ENCODE peak calls at places on chromosomes 11 and 22, in four cellular contexts. L is HepG2, O is H1, J is transverse colon. N is an unnamed sample.

GRCh38 chr22:30860176-30861105 is 108.1 kb downstream of the MORC2 start:
- DNase-seq in J (no peak), O (peak; percentile 37), L (no peak), N (peak; percentile 83)

GRCh38 chr11:44138286-44138685 is 42.8 kb downstream of the EXT2 start:
- DNase-seq in J (no peak), L (no peak), O (no peak), N (no peak)

GRCh38 chr11:43393765-43394355 is 35.1 kb downstream of the TTC17 start:
- DNase-seq in O (no peak), L (no peak), J (no peak), N (no peak)

GRCh38 chr11:17221968-17222367 is 14.2 kb upstream of the PIK3C2A start:
- DNase-seq in L (no peak), J (no peak), O (no peak), N (no peak)

GRCh38 chr22:44920183-44920582 is 89.6 kb downstream of the PHF21B start:
- DNase-seq in J (no peak), O (no peak), L (no peak), N (no peak)

GRCh38 chr22:24516301-24516737 is 21.2 kb downstream of the UPB1 start:
- DNase-seq in J (no peak), O (no peak), L (peak; percentile 62), N (no peak)

GRCh38 chr11:124198852-124199389 is 15.8 kb downstream of the OR10D3 start:
- DNase-seq in O (no peak), J (no peak), L (no peak), N (no peak)

GRCh38 chr11:37107415-37107814 is 509.4 kb upstream of the RAG2 start:
- DNase-seq in J (no peak), O (no peak), L (no peak), N (no peak)

GRCh38 chr11:114082415-114082748 is 22.9 kb downstream of the ZBTB16 start:
- DNase-seq in L (peak; percentile 39), J (no peak), O (no peak), N (no peak)

GRCh38 chr11:34653851-34654490 is 33.1 kb downstream of the EHF start:
- DNase-seq in O (no peak), J (peak; percentile 59), L (peak; percentile 92), N (no peak)

DNA sequence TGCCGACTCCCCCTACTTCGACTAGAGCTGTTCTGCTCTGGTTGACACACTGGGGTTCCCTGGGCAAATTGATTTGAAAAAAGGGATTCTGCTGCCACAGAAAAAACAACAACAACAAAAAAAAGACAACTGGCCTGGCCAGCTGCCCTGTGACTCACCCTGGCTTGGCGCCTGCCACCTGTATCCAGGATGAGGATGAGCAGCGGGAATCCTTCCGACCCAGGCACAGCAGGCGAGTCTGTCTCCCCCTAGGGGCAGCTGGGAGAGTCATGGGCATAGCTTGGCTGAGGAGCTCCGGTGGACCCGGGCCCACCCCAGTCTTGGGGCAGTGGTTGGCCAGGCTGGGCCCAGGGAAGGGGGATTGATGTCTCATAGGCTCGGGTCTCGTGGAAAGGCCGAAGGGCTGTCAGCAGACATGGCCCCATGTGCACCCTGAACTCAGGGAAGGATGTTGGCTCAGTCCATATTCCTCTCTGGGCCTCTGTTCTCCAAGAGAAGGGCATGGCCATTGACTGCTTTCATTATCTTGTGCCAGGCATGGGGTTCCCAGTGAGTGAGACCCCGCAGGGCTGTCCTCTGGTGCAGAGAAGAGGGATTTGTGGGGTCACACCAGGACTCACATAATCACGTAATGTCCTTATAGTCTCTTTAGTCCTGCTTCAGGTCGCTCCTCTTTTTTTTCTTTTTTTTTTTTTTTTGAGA is 10.4 kb upstream of the SUN2 start:
- DNase-seq in J (peak; percentile 78), L (peak; percentile 74), O (peak; percentile 89), N (no peak)
- TF ChIP-seq POLR2AphosphoS5 in J (no peak), L (no peak), O (no peak), N (peak; percentile 36)

GRCh38 chr11:27865105-27865504 is 164.8 kb upstream of the BDNF start:
- DNase-seq in J (no peak), O (no peak), L (no peak), N (no peak)
- TF ChIP-seq CTCF in J (no peak), O (no peak), L (no peak), N (no peak)

DNA sequence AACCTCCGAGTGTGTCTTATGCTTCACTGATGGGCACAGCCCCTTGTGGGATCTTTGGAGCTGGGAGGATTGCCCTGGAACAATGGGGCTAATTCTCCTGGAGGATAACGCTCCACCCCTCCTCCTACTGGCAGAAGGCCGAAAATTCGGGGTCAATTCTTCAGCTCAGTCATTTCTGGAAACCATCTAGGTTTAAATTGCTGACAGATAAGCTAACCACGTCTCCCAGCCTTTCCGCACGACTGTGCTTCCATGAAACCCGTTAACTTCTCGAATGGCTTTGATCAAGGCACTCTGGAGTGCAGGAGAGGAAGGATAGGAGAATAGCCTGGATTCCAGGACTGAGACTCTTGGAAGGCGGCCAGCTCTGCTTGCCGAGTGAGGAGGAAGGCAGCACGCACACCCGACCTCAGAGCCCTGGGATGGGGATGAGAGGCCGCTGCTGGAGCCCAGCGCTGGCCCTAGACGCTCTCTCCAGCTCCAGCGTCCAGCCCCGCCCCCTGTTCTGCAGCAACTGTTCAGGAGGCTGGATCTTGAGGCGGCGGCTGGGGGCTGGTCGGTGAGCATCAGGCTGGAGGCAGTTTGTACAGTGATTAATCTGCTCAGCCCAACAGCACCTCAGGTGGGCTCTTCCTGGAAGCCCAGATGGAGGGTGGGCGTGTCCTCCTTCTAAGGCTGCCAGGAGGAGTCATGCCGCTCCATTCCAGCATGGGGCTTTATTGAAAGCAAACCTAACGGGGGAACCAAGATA is 176.7 kb upstream of the NCAM1 start:
- DNase-seq in O (no peak), L (no peak), J (peak; percentile 32), N (no peak)
- H3K4me3 ChIP-seq in O (no peak overlapping the region), L (no peak overlapping the region), J (no peak overlapping the region), N (peak overlapping the region; percentile 18)

GRCh38 chr11:74696488-74696887 is 34.7 kb downstream of the CHRDL2 start:
- DNase-seq in L (no peak), O (no peak), J (no peak), N (no peak)

GRCh38 chr11:74697722-74698121 is 33.5 kb downstream of the CHRDL2 start:
- DNase-seq in O (no peak), J (no peak), L (no peak), N (no peak)

GRCh38 chr11:74694536-74694935 is 36.7 kb downstream of the CHRDL2 start:
- DNase-seq in J (no peak), L (no peak), O (no peak), N (no peak)

GRCh38 chr11:74695705-74696280 is 35.4 kb downstream of the CHRDL2 start:
- DNase-seq in O (no peak), J (no peak), L (no peak), N (no peak)

DNA sequence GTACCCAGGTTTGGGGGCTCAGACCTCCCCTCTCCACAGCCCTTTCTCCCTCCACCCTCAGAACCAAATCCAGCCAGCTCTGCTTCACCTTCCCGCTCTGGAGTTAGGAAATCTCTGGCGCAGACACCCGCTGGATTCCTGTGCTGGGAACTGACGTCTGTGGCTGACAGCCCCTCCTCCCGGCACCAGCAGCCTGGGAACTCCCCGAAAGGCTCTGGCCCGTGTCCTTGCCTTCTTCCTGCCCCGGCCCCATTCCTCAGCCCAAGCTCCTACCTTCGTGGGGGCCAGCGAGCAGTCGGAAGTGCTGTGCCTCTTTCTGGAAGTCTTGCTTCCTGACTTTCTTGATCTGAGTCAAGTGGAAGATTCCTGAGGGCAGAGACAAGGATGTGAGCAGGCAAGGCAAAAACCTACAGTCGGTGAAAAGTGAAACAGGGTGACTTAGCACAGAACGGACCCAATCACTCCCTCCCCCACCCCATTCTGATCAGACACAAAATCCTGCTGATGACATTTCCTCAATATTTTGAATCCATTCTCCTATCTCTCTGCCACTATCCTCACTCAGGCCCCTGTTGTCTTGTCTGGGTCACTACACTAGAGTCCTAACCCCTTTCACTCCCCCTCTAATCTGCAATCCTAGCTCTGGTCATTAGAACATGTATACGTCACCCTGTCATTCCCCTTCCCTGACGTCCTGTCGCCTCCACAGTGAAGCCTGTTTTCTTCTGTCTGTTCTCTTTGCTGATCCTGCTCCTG is 34.1 kb downstream of the CHRDL2 start:
- DNase-seq in O (no peak), J (peak; percentile 72), L (peak; percentile 26), N (peak; percentile 96)
- TF ChIP-seq POLR2AphosphoS5 in O (no peak), J (peak; percentile 80), L (no peak), N (peak; percentile 93)

GRCh38 chr11:1531961-1532586 is 40.0 kb downstream of the DUSP8 start:
- DNase-seq in O (no peak), L (no peak), J (no peak), N (no peak)
- TF ChIP-seq CTCF in O (no peak), L (no peak), J (no peak), N (no peak)

N was measured in esophagus muscularis mucosa.